ENCODE peak calls at places on chromosomes 13 and 19, in four cellular contexts. S is tibial nerve; M is CD4-positive, CD25-positive, alpha-beta regulatory T cell; P is stomach. V is an unnamed sample. For H3K4me1 and H3K36me3, the result is how much of the 10 kb centered on the place peaks cover.

GRCh38 chr13:75151081-75151643 is 330.8 kb downstream of the TBC1D4 start:
- DNase-seq in S (no peak), M (no peak), P (no peak), V (no peak)

GRCh38 chr13:99269627-99270252 is 11.6 kb upstream of the GPR18 start:
- DNase-seq in S (no peak), M (peak), P (no peak), V (peak)

GRCh38 chr19:6728346-6728745 is 7.9 kb upstream of the C3 start:
- DNase-seq in S (no peak), M (no peak), P (no peak), V (no peak)

GRCh38 chr13:36341718-36342117 is 4.5 kb downstream of the SPART start:
- DNase-seq in S (no peak), M (no peak), P (no peak), V (no peak)

GRCh38 chr13:112060431-112060830 is 6.5 kb upstream of the SOX1 start:
- DNase-seq in S (no peak), M (no peak), P (no peak), V (no peak)

GRCh38 chr19:11767633-11768133 is 883 bp downstream of the ZNF441 start:
- DNase-seq in S (peak), M (no peak), P (peak), V (peak)

GRCh38 chr13:45215392-45216077 is 14.7 kb upstream of the KCTD4 start:
- DNase-seq in S (no peak), M (no peak), P (no peak), V (no peak)

GRCh38 chr19:8814176-8814575 is 17.9 kb downstream of the ZNF558 start:
- DNase-seq in S (no peak), M (no peak), P (no peak), V (no peak)

GRCh38 chr13:25943081-25943480 is 108.7 kb downstream of the SHISA2 start:
- DNase-seq in S (no peak), M (no peak), P (no peak), V (no peak)

GRCh38 chr13:67221630-67222226 is 8.4 kb downstream of the PCDH9 start:
- DNase-seq in S (no peak), M (no peak), P (no peak), V (no peak)

GRCh38 chr13:51772781-51773180 is 31.2 kb downstream of the DHRS12 start:
- DNase-seq in S (no peak), M (no peak), P (no peak), V (no peak)

GRCh38 chr13:71515639-71516038 is 351.4 kb downstream of the DACH1 start:
- DNase-seq in S (no peak), M (no peak), P (no peak), V (no peak)

GRCh38 chr13:41561179-41561578 is 103.8 kb downstream of the RGCC start:
- DNase-seq in S (no peak), M (no peak), P (no peak), V (no peak)

GRCh38 chr19:12992729-12993128 is 2.5 kb upstream of the NFIX start:
- DNase-seq in S (no peak), M (no peak), P (no peak), V (no peak)

GRCh38 chr19:12993562-12993961 is 1.7 kb upstream of the NFIX start:
- DNase-seq in S (no peak), M (no peak), P (no peak), V (no peak)

GRCh38 chr19:12990447-12990846 is 4.8 kb upstream of the NFIX start:
- DNase-seq in S (no peak), M (no peak), P (no peak), V (no peak)

GRCh38 chr19:12991296-12991695 is 4.0 kb upstream of the NFIX start:
- DNase-seq in S (no peak), M (no peak), P (no peak), V (no peak)

GRCh38 chr19:12990853-12991252 is 4.4 kb upstream of the NFIX start:
- DNase-seq in S (no peak), M (no peak), P (no peak), V (no peak)
- H3K4me1 ChIP-seq in S (under half), M (under half), P (under half), V (under half)

GRCh38 chr13:22789916-22790315 is 390.9 kb upstream of the SGCG start:
- DNase-seq in S (no peak), M (no peak), P (no peak), V (no peak)

GRCh38 chr13:22789027-22789593 is 391.7 kb upstream of the SGCG start:
- DNase-seq in S (no peak), M (no peak), P (no peak), V (no peak)

GRCh38 chr13:22793598-22794134 is 387.1 kb upstream of the SGCG start:
- DNase-seq in S (no peak), M (no peak), P (peak), V (peak)
- H3K4me3 ChIP-seq in S (no peak), M (no peak), P (no peak), V (no peak)

GRCh38 chr13:106561551-106562170 is 6.3 kb downstream of the ARGLU1 start:
- DNase-seq in S (no peak), M (peak), P (no peak), V (no peak)

GRCh38 chr13:106560791-106561190 is 7.1 kb downstream of the ARGLU1 start:
- DNase-seq in S (no peak), M (no peak), P (no peak), V (no peak)

GRCh38 chr13:106550570-106551135 is 15.2 kb upstream of the EFNB2 start:
- DNase-seq in S (no peak), M (no peak), P (no peak), V (no peak)

GRCh38 chr13:106558527-106558926 is 9.4 kb downstream of the ARGLU1 start:
- DNase-seq in S (no peak), M (no peak), P (no peak), V (no peak)

GRCh38 chr13:106555631-106556328 is 12.2 kb downstream of the ARGLU1 start:
- DNase-seq in S (no peak), M (no peak), P (no peak), V (no peak)
- H3K36me3 ChIP-seq in S (half or more), M (half or more), P (half or more), V (under half)

DNA sequence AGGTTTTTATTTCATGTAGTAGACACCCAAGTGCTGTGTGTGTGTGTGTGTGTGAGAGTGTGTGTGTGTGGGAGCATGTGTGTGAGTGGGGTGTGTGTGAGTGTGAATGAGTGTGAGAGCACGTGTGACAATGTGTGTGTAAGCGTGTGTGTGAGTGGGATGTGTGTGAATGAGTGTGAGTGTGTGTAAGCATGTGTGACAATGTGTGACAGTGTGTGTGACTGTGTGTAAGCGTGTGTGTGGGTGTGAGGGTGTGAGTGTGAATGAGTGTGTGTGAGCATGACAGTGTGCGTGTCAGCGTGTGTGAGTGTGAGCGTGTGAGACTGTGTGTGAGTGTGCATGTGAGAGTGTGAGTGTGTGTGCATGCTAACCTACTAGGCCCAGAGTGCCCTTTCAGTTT is 15.3 kb downstream of the NOVA2 start:
- DNase-seq in S (no peak), M (no peak), P (no peak), V (no peak)
- H3K4me1 ChIP-seq in S (under half), M (under half), P (under half), V (under half)

DNA sequence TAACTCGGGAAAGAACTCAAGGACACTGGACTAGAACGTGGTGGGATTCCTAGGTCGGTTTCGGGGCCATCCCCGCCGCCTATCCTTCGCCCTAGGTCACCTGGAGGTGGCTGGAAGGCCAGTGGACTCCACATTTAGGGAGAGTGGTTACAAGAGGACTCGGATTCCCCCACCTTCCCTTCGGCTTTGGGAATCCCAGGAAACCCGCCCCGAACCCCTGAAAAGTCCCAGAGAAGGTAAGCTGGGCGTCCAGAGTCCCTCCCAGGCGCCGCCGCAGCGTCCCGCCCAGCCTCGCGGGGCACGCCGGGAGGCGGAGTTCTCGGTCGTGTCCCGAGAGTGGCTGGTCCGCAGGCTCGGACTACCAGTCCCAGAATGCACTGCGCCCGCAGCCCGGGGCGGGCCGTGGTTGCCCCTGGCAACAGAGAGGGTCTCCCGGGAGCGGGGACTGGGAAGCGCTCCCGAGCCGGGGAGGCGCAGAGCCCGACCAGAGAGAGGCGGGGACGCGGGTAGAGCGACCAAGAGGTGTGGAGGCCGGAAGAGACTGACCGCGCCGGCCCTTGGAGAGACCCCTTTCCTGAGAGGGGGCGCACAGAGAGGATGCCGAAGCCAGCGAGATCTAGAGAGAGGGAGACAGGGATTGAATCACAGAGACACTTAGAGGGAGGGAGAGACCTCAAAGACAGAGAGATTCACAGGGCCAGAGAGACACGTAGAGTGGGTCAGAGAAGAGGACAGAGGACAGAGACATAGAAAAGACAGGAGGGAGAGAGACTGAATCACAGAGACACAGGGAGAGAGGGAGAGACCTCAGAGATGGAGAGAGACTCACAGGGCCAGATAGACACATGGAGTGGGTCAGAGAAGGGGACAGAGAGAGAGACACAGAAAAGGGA is 2.6 kb upstream of the PRKCG start:
- DNase-seq in S (peak), M (peak), P (peak), V (peak)
- H3K4me3 ChIP-seq in S (peak), M (peak), P (peak), V (peak)

DNA sequence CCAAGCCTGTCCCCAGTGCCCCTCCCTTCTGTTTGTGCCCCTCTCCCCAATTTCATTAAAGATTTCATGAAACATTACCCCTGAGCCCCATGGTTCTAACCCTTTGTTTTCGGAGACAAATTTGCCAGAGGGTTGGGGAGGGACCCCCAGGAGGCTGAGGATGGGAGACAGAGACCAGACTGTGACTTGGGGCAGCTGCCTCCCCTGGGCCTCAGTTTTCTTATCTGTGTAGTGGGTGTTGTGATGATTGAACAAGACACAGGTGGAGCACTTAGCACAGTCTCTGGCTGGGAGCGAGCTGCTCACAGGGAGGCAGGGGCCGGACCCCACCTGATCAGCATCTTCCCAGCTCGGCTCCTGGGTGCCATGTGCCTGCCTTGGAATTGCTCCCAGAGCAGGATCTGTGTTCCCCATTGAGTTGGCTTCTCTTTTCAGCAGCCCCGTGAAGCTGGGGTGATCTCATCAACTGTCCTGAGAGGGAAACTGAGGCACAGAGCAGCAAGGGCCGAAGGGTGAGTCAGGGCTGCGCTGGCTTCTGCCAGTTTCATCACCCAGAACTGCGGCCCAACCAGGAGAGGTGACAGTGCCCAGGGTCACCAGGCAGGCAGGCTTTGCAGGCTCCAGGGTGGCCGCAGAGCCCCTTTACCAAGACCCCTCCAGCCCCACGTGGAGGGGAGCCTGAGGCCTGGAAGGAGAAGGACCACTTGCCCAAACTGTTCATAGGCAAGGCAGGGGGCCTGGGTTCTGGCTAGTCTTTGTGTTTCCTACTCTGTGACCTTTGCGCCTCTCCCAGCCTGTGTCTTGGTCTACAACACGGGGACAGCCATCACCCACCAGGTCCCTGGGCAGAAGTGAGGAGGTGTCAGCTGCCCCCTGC is 6.9 kb downstream of the IRF3 start:
- DNase-seq in S (no peak), M (no peak), P (no peak), V (no peak)
- H3K36me3 ChIP-seq in S (half or more), M (half or more), P (half or more), V (under half)

GRCh38 chr19:58520257-58520599 is 618 bp upstream of the ZBTB45 start:
- DNase-seq in S (no peak), M (no peak), P (no peak), V (no peak)

GRCh38 chr19:58519355-58520256 is at the start of gene ZBTB45:
- DNase-seq in S (peak), M (peak), P (peak), V (peak)

GRCh38 chr19:58519087-58519354 is 589 bp downstream of the ZBTB45 start:
- DNase-seq in S (peak), M (peak), P (peak), V (peak)

GRCh38 chr19:58516964-58517833 is 2.4 kb downstream of the ZBTB45 start:
- DNase-seq in S (no peak), M (no peak), P (no peak), V (no peak)

GRCh38 chr19:58518261-58519086 is 1.1 kb downstream of the ZBTB45 start:
- DNase-seq in S (no peak), M (no peak), P (no peak), V (no peak)
- H3K4me1 ChIP-seq in S (under half), M (under half), P (half or more), V (under half)

DNA sequence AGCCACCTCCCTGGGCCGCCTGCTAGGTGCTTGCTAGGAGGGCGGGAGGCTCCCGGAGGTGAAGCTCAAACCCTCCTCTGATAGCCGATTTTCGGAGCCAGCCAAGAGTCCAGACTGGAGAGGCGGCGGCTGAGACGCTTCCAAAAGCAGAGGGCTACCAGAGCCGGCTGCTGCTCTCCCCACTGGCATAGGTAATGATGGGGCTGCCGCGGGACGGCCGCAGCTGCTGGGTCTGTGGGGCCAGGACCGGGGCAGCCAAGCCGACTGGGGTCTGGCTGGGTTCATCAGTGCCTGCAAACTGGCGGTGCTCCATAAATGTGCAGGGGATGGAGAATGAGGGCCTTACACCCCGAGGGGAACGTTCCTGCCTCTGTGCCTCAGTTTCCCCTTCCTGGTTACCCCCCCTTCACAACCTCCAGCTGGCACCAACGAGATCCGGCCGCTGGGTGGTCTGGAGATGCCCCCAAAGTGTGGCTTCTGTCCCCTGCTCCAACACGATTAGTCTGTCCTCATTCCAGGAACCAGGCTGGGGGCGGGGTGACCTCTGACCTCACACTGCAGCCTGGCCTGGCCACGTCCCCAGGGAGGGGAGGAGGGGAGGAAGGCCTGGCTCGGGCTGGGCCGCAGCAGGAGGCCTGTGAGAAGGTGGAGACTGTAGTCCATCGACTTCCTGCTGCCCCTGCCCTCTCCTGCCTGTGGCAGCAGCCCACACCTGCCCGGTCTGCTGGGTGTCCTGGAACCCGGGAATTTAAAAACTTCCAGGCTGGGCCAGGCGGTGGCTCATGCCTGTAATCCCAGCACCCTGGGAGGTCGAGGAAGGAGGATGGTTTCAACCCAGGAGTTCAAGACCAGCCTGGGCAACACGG is 3.8 kb upstream of the WDR18 start:
- DNase-seq in S (no peak), M (no peak), P (no peak), V (peak)
- H3K4me3 ChIP-seq in S (no peak), M (no peak), P (no peak), V (no peak)